ENCODE peak calls at places on chromosomes 6 and 20, in four cellular contexts. One of them, this sample, is unnamed.

GRCh38 chr20:64053841-64054661 is 4.6 kb upstream of the SOX18 start:
- DNase-seq in CD4-positive, CD25-positive, alpha-beta regulatory T cell: no peak
- DNase-seq in H1: no peak
- DNase-seq in RWPE1: no peak
- DNase-seq in this sample: no peak

GRCh38 chr6:7671076-7671475 is 54.8 kb upstream of the BMP6 start:
- DNase-seq in CD4-positive, CD25-positive, alpha-beta regulatory T cell: no peak
- DNase-seq in H1: no peak
- DNase-seq in RWPE1: peak
- DNase-seq in this sample: no peak

GRCh38 chr20:31845300-31845863 is at the start of gene FOXS1:
- DNase-seq in RWPE1: no peak
- DNase-seq in H1: no peak
- DNase-seq in CD4-positive, CD25-positive, alpha-beta regulatory T cell: no peak
- DNase-seq in this sample: no peak

GRCh38 chr6:97665410-97665809 is 382.4 kb upstream of the MMS22L start:
- DNase-seq in RWPE1: no peak
- DNase-seq in CD4-positive, CD25-positive, alpha-beta regulatory T cell: no peak
- DNase-seq in H1: no peak
- DNase-seq in this sample: no peak

GRCh38 chr20:44911264-44911921 is 1.5 kb downstream of the PABPC1L start:
- DNase-seq in CD4-positive, CD25-positive, alpha-beta regulatory T cell: peak
- DNase-seq in H1: peak
- DNase-seq in RWPE1: peak
- DNase-seq in this sample: no peak

GRCh38 chr6:142313284-142313683 is 11.5 kb downstream of the ADGRG6 start:
- DNase-seq in H1: no peak
- DNase-seq in CD4-positive, CD25-positive, alpha-beta regulatory T cell: no peak
- DNase-seq in RWPE1: no peak
- DNase-seq in this sample: peak

GRCh38 chr6:95572098-95572497 is 5.2 kb upstream of the MANEA start:
- DNase-seq in RWPE1: peak
- DNase-seq in H1: no peak
- DNase-seq in CD4-positive, CD25-positive, alpha-beta regulatory T cell: no peak
- DNase-seq in this sample: peak

GRCh38 chr6:18496462-18496861 is 109.3 kb downstream of the RNF144B start:
- DNase-seq in CD4-positive, CD25-positive, alpha-beta regulatory T cell: no peak
- DNase-seq in H1: no peak
- DNase-seq in RWPE1: no peak
- DNase-seq in this sample: no peak

GRCh38 chr20:444117-444516 is 18.2 kb downstream of the TBC1D20 start:
- DNase-seq in H1: no peak
- DNase-seq in RWPE1: no peak
- DNase-seq in CD4-positive, CD25-positive, alpha-beta regulatory T cell: no peak
- DNase-seq in this sample: no peak

GRCh38 chr20:22701679-22702308 is 117.4 kb upstream of the FOXA2 start:
- DNase-seq in H1: no peak
- DNase-seq in CD4-positive, CD25-positive, alpha-beta regulatory T cell: no peak
- DNase-seq in RWPE1: no peak
- DNase-seq in this sample: no peak

GRCh38 chr20:33693274-33693673 is 7.1 kb upstream of the E2F1 start:
- DNase-seq in CD4-positive, CD25-positive, alpha-beta regulatory T cell: no peak
- DNase-seq in H1: no peak
- DNase-seq in RWPE1: no peak
- DNase-seq in this sample: no peak

GRCh38 chr6:158408552-158409130 is 96.4 kb downstream of the TULP4 start:
- DNase-seq in RWPE1: no peak
- DNase-seq in H1: no peak
- DNase-seq in CD4-positive, CD25-positive, alpha-beta regulatory T cell: no peak
- DNase-seq in this sample: no peak

GRCh38 chr6:45667766-45668165 is 290.0 kb upstream of the SUPT3H start:
- DNase-seq in RWPE1: no peak
- DNase-seq in CD4-positive, CD25-positive, alpha-beta regulatory T cell: no peak
- DNase-seq in H1: no peak
- DNase-seq in this sample: no peak
- H3K27ac ChIP-seq in RWPE1: no peak
- H3K27ac ChIP-seq in CD4-positive, CD25-positive, alpha-beta regulatory T cell: no peak
- H3K27ac ChIP-seq in H1: no peak
- H3K27ac ChIP-seq in this sample: no peak

GRCh38 chr20:56504373-56505005 is 20.1 kb upstream of the FAM209A start:
- DNase-seq in RWPE1: no peak
- DNase-seq in H1: no peak
- DNase-seq in CD4-positive, CD25-positive, alpha-beta regulatory T cell: no peak
- DNase-seq in this sample: no peak
- H3K27ac ChIP-seq in RWPE1: no peak
- H3K27ac ChIP-seq in H1: no peak
- H3K27ac ChIP-seq in CD4-positive, CD25-positive, alpha-beta regulatory T cell: no peak
- H3K27ac ChIP-seq in this sample: no peak

DNA sequence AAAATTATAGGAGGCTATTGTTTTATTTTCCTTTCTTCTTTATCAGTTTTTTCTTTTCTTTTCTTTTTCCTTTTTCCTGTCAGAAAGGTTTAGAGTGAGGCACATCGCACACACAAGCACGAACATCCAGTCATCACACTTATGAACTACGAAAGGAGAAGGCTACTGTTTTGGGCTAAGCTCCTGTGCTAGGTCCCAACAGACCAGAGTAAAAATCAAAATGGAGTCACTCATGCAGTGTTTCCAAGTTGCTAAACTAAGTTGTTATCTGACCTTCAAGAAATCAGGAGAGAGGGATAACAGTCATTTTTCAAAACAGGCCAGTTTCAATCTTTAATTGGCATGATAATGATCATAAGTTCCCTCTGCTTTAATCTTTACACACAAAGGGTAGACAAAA is 93.6 kb downstream of the CD24 start:
- DNase-seq in RWPE1: no peak
- DNase-seq in H1: no peak
- DNase-seq in CD4-positive, CD25-positive, alpha-beta regulatory T cell: no peak
- DNase-seq in this sample: no peak
- H3K27ac ChIP-seq in RWPE1: no peak
- H3K27ac ChIP-seq in H1: no peak
- H3K27ac ChIP-seq in CD4-positive, CD25-positive, alpha-beta regulatory T cell: no peak
- H3K27ac ChIP-seq in this sample: no peak

GRCh38 chr20:47493175-47493953 is 8.3 kb upstream of the NCOA3 start:
- DNase-seq in RWPE1: peak
- DNase-seq in CD4-positive, CD25-positive, alpha-beta regulatory T cell: peak
- DNase-seq in H1: no peak
- DNase-seq in this sample: peak

GRCh38 chr20:47490795-47491194 is 10.9 kb upstream of the NCOA3 start:
- DNase-seq in RWPE1: no peak
- DNase-seq in CD4-positive, CD25-positive, alpha-beta regulatory T cell: no peak
- DNase-seq in H1: no peak
- DNase-seq in this sample: no peak

GRCh38 chr20:47493954-47494293 is 7.8 kb upstream of the NCOA3 start:
- DNase-seq in RWPE1: peak
- DNase-seq in CD4-positive, CD25-positive, alpha-beta regulatory T cell: no peak
- DNase-seq in H1: no peak
- DNase-seq in this sample: peak

GRCh38 chr20:47489448-47489872 is 12.2 kb upstream of the NCOA3 start:
- DNase-seq in RWPE1: no peak
- DNase-seq in H1: no peak
- DNase-seq in CD4-positive, CD25-positive, alpha-beta regulatory T cell: peak
- DNase-seq in this sample: no peak

DNA sequence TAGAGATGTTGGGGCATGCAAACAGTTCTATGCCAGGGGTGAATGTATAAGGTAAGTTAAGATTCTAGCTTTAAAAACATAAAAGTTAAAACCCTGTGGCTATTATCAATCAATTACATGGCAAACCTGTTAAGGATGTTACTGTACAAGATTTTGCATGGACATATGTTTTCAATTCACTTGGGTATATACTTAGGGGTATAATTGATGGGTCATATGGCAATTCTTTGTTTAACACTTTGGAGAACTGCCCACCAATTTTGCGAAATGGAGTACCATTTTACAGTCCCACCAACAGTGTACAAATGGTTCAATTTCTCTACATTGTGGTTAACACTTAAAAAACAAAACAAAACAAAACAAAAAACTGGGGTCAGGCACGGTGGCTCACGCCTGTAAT is 9.4 kb upstream of the NCOA3 start:
- DNase-seq in RWPE1: no peak
- DNase-seq in H1: no peak
- DNase-seq in CD4-positive, CD25-positive, alpha-beta regulatory T cell: no peak
- DNase-seq in this sample: no peak
- H3K27ac ChIP-seq in RWPE1: peak
- H3K27ac ChIP-seq in H1: no peak
- H3K27ac ChIP-seq in CD4-positive, CD25-positive, alpha-beta regulatory T cell: no peak
- H3K27ac ChIP-seq in this sample: no peak

DNA sequence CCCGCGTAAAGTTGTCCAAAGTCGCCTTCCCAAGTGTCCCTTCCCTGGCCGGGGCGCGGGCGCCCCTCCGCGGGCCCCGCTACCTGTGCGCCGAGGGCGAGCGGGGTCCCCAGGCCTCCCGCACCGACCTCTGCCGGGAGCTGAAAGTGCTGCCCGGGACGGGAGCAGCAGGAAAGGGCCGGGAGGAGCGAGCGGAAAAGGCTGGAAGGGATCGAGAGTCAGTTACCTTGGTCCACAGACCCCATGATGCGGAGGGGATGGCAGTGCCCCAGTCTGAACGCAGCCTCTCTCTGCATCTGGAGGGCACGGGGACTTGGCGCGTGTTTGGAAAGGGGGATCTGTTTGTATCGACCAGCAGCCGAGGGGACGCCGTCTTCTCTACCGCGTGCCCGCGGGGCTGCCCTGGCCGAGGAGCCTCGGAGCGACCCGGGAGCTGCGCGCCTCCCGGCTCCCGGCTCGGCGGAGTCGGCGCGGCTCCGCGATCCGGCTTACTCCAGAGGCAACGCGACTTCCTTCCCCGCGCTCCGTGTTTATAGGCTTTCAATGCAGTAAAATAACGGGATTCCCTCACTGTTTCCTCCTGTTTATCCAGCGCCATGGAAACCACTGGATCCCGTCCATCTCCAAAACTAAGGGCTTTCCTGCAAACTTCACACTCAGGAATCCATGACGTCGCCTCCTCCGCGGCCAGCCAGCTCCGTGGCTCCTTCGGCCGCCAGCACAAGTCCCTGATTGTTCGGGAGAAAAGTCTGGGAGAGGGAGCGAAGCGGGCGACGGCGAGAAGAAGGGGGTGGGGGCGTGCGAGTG is 20.0 kb upstream of the NFATC2 start:
- DNase-seq in H1: no peak
- DNase-seq in RWPE1: peak
- DNase-seq in CD4-positive, CD25-positive, alpha-beta regulatory T cell: no peak
- DNase-seq in this sample: no peak
- H3K27ac ChIP-seq in H1: no peak
- H3K27ac ChIP-seq in RWPE1: peak
- H3K27ac ChIP-seq in CD4-positive, CD25-positive, alpha-beta regulatory T cell: no peak
- H3K27ac ChIP-seq in this sample: no peak

GRCh38 chr6:87558446-87558845 is 31.3 kb downstream of the RARS2 start:
- DNase-seq in RWPE1: no peak
- DNase-seq in H1: no peak
- DNase-seq in CD4-positive, CD25-positive, alpha-beta regulatory T cell: no peak
- DNase-seq in this sample: no peak
- H3K27ac ChIP-seq in RWPE1: no peak
- H3K27ac ChIP-seq in H1: no peak
- H3K27ac ChIP-seq in CD4-positive, CD25-positive, alpha-beta regulatory T cell: no peak
- H3K27ac ChIP-seq in this sample: no peak

This sample was measured in epithelial cell of prostate.